ENCODE peak calls at places on chromosomes 4 and X, in nine cellular contexts. Z is stimulated activated CD4-positive, alpha-beta T cell treated with anti-CD3 and anti-CD28 coated beads, Interleukin-2, amount 100 ng/mL, for 24 hours; S is AG10803; Q is effector memory CD4-positive, alpha-beta T cell; J is activated naive CD4-positive, alpha-beta T cell treated with anti-CD3 and anti-CD28 coated beads for 36 hours; X is kidney glomerular epithelial cell; U is MG63; W is NCI-H2029; A is HT1080. K is an unnamed sample.

GRCh38 chr4:7393491-7394183 is 41.1 kb downstream of the PSAPL1 start:
- DNase-seq in Z (no peak), S (no peak), Q (no peak), J (no peak), X (no peak), U (no peak), W (no peak), A (no peak), K (no peak)

GRCh38 chr4:113452868-113453620 is 308.5 kb downstream of the CAMK2D start:
- DNase-seq in Z (no peak), S (peak), Q (no peak), J (no peak), X (peak), U (no peak), W (no peak), A (peak), K (no peak)

GRCh38 chrX:154458954-154459829 is 1.1 kb downstream of the PLXNA3 start:
- DNase-seq in Z (no peak), S (no peak), Q (no peak), J (no peak), X (no peak), U (peak), W (no peak), A (no peak), K (no peak)

GRCh38 chr4:146192060-146192459 is 16.5 kb downstream of the LSM6 start:
- DNase-seq in Z (no peak), S (peak), Q (no peak), J (no peak), X (no peak), U (no peak), W (no peak), A (no peak), K (no peak)

GRCh38 chrX:108322243-108322642 is 116.0 kb downstream of the COL4A6 start:
- DNase-seq in Z (no peak), S (no peak), Q (no peak), J (no peak), X (no peak), U (no peak), W (no peak), A (no peak), K (no peak)

GRCh38 chr4:70746179-70746839 is 24.5 kb downstream of the RUFY3 start:
- DNase-seq in Z (no peak), S (peak), Q (no peak), J (no peak), X (no peak), U (no peak), W (no peak), A (no peak), K (no peak)

GRCh38 chr4:17094209-17094608 is 195.8 kb upstream of the LDB2 start:
- DNase-seq in Z (no peak), S (peak), Q (no peak), J (no peak), X (no peak), U (no peak), W (no peak), A (no peak), K (no peak)

GRCh38 chr4:137421796-137422195 is 110.5 kb downstream of the PCDH18 start:
- DNase-seq in Z (no peak), S (peak), Q (no peak), J (no peak), X (no peak), U (no peak), W (no peak), A (peak), K (no peak)

GRCh38 chr4:138953962-138954371 is 61.6 kb upstream of the NOCT start:
- DNase-seq in Z (no peak), S (peak), Q (no peak), J (no peak), X (peak), U (peak), W (no peak), A (peak), K (no peak)